ENCODE peak calls at places on chromosomes 2 and 18, in seven cellular contexts. L, P, B, A, X, S and K are unnamed samples.

GRCh38 chr2:165219491-165219890 is 15.6 kb upstream of the SCN3A start:
- DNase-seq in P (no peak), A (no peak), B (peak), L (no peak), X (no peak), S (no peak), K (no peak)

GRCh38 chr2:39476524-39476923 is 39.4 kb upstream of the MAP4K3 start:
- DNase-seq in L (no peak), S (no peak), X (no peak), A (no peak), P (peak), B (no peak), K (no peak)

GRCh38 chr2:10170256-10170655 is 47.7 kb downstream of the RRM2 start:
- DNase-seq in B (peak), S (no peak), L (no peak), A (no peak), X (no peak), P (no peak), K (no peak)

GRCh38 chr2:240655931-240656886 is 26.5 kb downstream of the AQP12B start:
- DNase-seq in X (no peak), P (peak), L (no peak), B (peak), S (no peak), A (no peak), K (no peak)

GRCh38 chr18:55421612-55422381 is 166.2 kb downstream of the TCF4 start:
- DNase-seq in S (no peak), P (no peak), X (no peak), B (peak), L (no peak), A (no peak), K (no peak)

GRCh38 chr2:112692914-112693313 is 27.9 kb upstream of the NT5DC4 start:
- DNase-seq in L (no peak), B (peak), P (no peak), A (peak), X (no peak), S (no peak), K (peak)

GRCh38 chr2:27290571-27290970 is 8.3 kb downstream of the TRIM54 start:
- DNase-seq in P (peak), A (no peak), S (no peak), L (no peak), X (no peak), B (no peak), K (no peak)

GRCh38 chr2:131032393-131032836 is 60.8 kb downstream of the FAM168B start:
- DNase-seq in X (no peak), B (no peak), P (no peak), A (no peak), S (no peak), L (no peak), K (peak)

GRCh38 chr2:207008105-207008990 is 69.0 kb downstream of the CPO start:
- DNase-seq in S (no peak), L (no peak), A (no peak), B (peak), P (no peak), X (no peak), K (no peak)